ENCODE peak calls at places on chromosome 7, in six cellular contexts. One of them, this sample, is unnamed.

GRCh38 chr7:107889992-107890391 is 991 bp upstream of the DLD start:
- DNase-seq in CD8-positive, alpha-beta memory T cell: no peak
- DNase-seq in MG63: no peak
- DNase-seq in AG09309: no peak
- DNase-seq in heart left ventricle: no peak
- DNase-seq in pancreas: no peak
- DNase-seq in this sample: no peak

GRCh38 chr7:157458254-157458633 is 121.4 kb downstream of the DNAJB6 start:
- DNase-seq in AG09309: no peak
- DNase-seq in pancreas: no peak
- DNase-seq in heart left ventricle: no peak
- DNase-seq in CD8-positive, alpha-beta memory T cell: no peak
- DNase-seq in MG63: no peak
- DNase-seq in this sample: no peak

GRCh38 chr7:15839415-15840100 is 153.1 kb upstream of the MEOX2 start:
- DNase-seq in CD8-positive, alpha-beta memory T cell: no peak
- DNase-seq in heart left ventricle: peak
- DNase-seq in MG63: peak
- DNase-seq in pancreas: no peak
- DNase-seq in AG09309: no peak
- DNase-seq in this sample: peak

GRCh38 chr7:106768324-106768751 is 96.7 kb upstream of the PIK3CG start:
- DNase-seq in AG09309: no peak
- DNase-seq in pancreas: no peak
- DNase-seq in MG63: peak
- DNase-seq in CD8-positive, alpha-beta memory T cell: no peak
- DNase-seq in heart left ventricle: no peak
- DNase-seq in this sample: no peak

GRCh38 chr7:139995034-139995915 is 67.5 kb downstream of the PARP12 start:
- DNase-seq in MG63: peak
- DNase-seq in heart left ventricle: peak
- DNase-seq in CD8-positive, alpha-beta memory T cell: no peak
- DNase-seq in AG09309: no peak
- DNase-seq in pancreas: peak
- DNase-seq in this sample: no peak

GRCh38 chr7:87886875-87887274 is 10.6 kb downstream of the DBF4 start:
- DNase-seq in CD8-positive, alpha-beta memory T cell: no peak
- DNase-seq in MG63: no peak
- DNase-seq in heart left ventricle: no peak
- DNase-seq in pancreas: no peak
- DNase-seq in AG09309: peak
- DNase-seq in this sample: no peak

GRCh38 chr7:158443014-158443687 is 144.5 kb downstream of the PTPRN2 start:
- DNase-seq in pancreas: no peak
- DNase-seq in heart left ventricle: no peak
- DNase-seq in CD8-positive, alpha-beta memory T cell: no peak
- DNase-seq in MG63: no peak
- DNase-seq in AG09309: no peak
- DNase-seq in this sample: no peak

GRCh38 chr7:83976302-83976701 is 218.3 kb downstream of the SEMA3A start:
- DNase-seq in pancreas: no peak
- DNase-seq in heart left ventricle: no peak
- DNase-seq in AG09309: no peak
- DNase-seq in CD8-positive, alpha-beta memory T cell: no peak
- DNase-seq in MG63: no peak
- DNase-seq in this sample: peak

GRCh38 chr7:1049006-1049741 is 4.8 kb downstream of the GPR146 start:
- DNase-seq in CD8-positive, alpha-beta memory T cell: no peak
- DNase-seq in AG09309: no peak
- DNase-seq in heart left ventricle: no peak
- DNase-seq in pancreas: peak
- DNase-seq in MG63: no peak
- DNase-seq in this sample: no peak

GRCh38 chr7:468681-469590 is 50.7 kb downstream of the PDGFA start:
- DNase-seq in AG09309: peak
- DNase-seq in CD8-positive, alpha-beta memory T cell: no peak
- DNase-seq in MG63: no peak
- DNase-seq in heart left ventricle: peak
- DNase-seq in pancreas: no peak
- DNase-seq in this sample: no peak

GRCh38 chr7:98836811-98837631 is 32.8 kb downstream of the TMEM130 start:
- DNase-seq in heart left ventricle: no peak
- DNase-seq in pancreas: no peak
- DNase-seq in CD8-positive, alpha-beta memory T cell: no peak
- DNase-seq in AG09309: no peak
- DNase-seq in MG63: peak
- DNase-seq in this sample: peak

GRCh38 chr7:47482013-47482761 is 99.7 kb downstream of the TNS3 start:
- DNase-seq in CD8-positive, alpha-beta memory T cell: no peak
- DNase-seq in AG09309: peak
- DNase-seq in heart left ventricle: peak
- DNase-seq in MG63: peak
- DNase-seq in pancreas: peak
- DNase-seq in this sample: peak

GRCh38 chr7:92685146-92686042 is 95.2 kb upstream of the FAM133B start:
- DNase-seq in CD8-positive, alpha-beta memory T cell: peak
- DNase-seq in pancreas: no peak
- DNase-seq in MG63: no peak
- DNase-seq in heart left ventricle: no peak
- DNase-seq in AG09309: no peak
- DNase-seq in this sample: no peak

GRCh38 chr7:34269084-34269483 is 363.7 kb downstream of the BMPER start:
- DNase-seq in AG09309: no peak
- DNase-seq in CD8-positive, alpha-beta memory T cell: no peak
- DNase-seq in pancreas: no peak
- DNase-seq in heart left ventricle: no peak
- DNase-seq in MG63: no peak
- DNase-seq in this sample: no peak
- H3K4me3 ChIP-seq in AG09309: no peak
- H3K4me3 ChIP-seq in CD8-positive, alpha-beta memory T cell: no peak
- H3K4me3 ChIP-seq in pancreas: no peak
- H3K4me3 ChIP-seq in heart left ventricle: no peak
- H3K4me3 ChIP-seq in MG63: no peak
- H3K4me3 ChIP-seq in this sample: no peak

DNA sequence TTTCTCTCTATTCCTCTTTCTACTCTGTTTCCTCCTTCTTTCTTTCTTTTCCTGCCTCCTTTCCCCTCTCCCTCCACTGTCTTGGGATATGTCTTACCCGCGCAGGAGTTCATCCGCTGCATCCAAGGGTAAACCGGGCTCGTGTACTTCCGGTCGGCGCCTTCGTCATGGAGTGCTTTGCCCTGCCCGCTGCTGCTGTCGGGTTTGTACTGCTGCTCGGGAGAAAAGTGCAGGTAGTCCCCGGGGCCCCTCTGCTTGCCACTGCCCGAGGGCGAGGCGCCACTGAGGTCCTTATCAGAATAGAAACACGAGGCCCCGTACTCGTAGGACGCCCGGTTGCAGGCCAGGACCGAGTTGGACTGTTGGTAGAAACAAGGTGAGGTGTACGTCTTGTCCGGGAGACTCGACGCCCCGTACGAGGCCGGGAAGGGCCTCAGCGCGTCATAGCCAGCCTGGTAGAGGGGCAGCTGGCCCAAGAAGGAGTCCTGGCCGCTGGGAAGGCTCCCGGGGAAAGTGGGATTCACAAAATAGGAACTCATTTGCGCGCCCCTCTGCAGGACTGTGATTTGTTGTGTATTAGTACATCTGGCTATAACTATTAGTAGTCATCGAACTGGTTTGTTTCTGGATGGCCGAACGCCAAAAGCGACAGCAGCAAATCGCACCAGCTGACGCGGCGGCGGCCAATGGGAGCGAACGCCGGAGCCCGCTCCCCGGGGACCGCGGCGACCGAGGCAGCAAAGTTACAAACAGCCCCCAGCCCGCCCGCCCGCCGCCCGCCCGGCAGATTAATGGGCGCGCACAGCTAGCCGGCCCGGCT is at the start of gene HOXA6:
- DNase-seq in MG63: no peak
- DNase-seq in AG09309: no peak
- DNase-seq in heart left ventricle: no peak
- DNase-seq in pancreas: peak
- DNase-seq in CD8-positive, alpha-beta memory T cell: no peak
- DNase-seq in this sample: no peak
- H3K4me3 ChIP-seq in MG63: peak
- H3K4me3 ChIP-seq in AG09309: no peak
- H3K4me3 ChIP-seq in heart left ventricle: peak
- H3K4me3 ChIP-seq in pancreas: peak
- H3K4me3 ChIP-seq in CD8-positive, alpha-beta memory T cell: no peak
- H3K4me3 ChIP-seq in this sample: no peak

GRCh38 chr7:64046041-64046389 is 781 bp downstream of the ZNF727 start:
- DNase-seq in MG63: no peak
- DNase-seq in pancreas: no peak
- DNase-seq in heart left ventricle: no peak
- DNase-seq in CD8-positive, alpha-beta memory T cell: no peak
- DNase-seq in AG09309: no peak
- DNase-seq in this sample: no peak
- H3K4me3 ChIP-seq in MG63: no peak
- H3K4me3 ChIP-seq in pancreas: peak
- H3K4me3 ChIP-seq in heart left ventricle: peak
- H3K4me3 ChIP-seq in CD8-positive, alpha-beta memory T cell: no peak
- H3K4me3 ChIP-seq in AG09309: no peak
- H3K4me3 ChIP-seq in this sample: peak

GRCh38 chr7:135281363-135281949 is 47.8 kb downstream of the STRA8 start:
- DNase-seq in MG63: peak
- DNase-seq in AG09309: peak
- DNase-seq in pancreas: peak
- DNase-seq in heart left ventricle: peak
- DNase-seq in CD8-positive, alpha-beta memory T cell: peak
- DNase-seq in this sample: peak
- H3K4me3 ChIP-seq in MG63: no peak
- H3K4me3 ChIP-seq in AG09309: no peak
- H3K4me3 ChIP-seq in pancreas: no peak
- H3K4me3 ChIP-seq in heart left ventricle: no peak
- H3K4me3 ChIP-seq in CD8-positive, alpha-beta memory T cell: no peak
- H3K4me3 ChIP-seq in this sample: no peak

DNA sequence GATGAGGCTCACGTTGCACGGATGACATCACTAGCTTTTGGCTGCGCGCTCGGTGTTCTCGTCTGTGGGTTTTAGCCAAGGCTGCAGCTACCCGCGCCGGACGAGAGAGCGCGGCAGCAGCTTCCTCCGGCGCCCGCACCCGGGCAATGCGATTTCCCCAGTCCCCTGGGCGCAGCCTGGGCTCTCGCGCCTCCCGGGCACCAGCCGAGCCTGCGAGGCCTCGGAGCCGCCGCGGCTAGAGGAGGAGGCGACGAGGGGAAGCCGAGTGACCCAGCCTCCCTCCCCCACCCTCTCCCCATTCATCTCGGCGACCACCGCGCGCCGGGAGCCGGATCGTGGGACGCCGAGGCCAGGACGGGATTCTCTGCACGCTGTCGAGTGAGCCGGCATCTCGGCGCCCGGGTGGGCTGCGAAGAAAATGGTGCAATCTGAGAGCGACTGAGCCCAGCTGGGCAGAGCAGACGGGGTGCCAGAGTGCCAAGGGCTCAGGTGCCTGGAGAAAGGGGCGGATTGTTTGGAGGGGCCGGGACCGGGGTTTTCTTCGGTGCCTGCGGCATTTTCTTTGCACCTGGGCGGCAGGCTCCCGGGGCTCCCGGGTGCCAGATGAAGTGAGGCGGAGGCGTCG is 1.2 kb upstream of the TMEM178B start:
- DNase-seq in MG63: peak
- DNase-seq in heart left ventricle: peak
- DNase-seq in AG09309: peak
- DNase-seq in pancreas: peak
- DNase-seq in CD8-positive, alpha-beta memory T cell: no peak
- DNase-seq in this sample: peak
- H3K4me3 ChIP-seq in MG63: peak
- H3K4me3 ChIP-seq in heart left ventricle: peak
- H3K4me3 ChIP-seq in AG09309: peak
- H3K4me3 ChIP-seq in pancreas: peak
- H3K4me3 ChIP-seq in CD8-positive, alpha-beta memory T cell: peak
- H3K4me3 ChIP-seq in this sample: peak

GRCh38 chr7:94396044-94396443 is 1.3 kb downstream of the COL1A2 start:
- DNase-seq in pancreas: no peak
- DNase-seq in CD8-positive, alpha-beta memory T cell: no peak
- DNase-seq in heart left ventricle: no peak
- DNase-seq in AG09309: no peak
- DNase-seq in MG63: peak
- DNase-seq in this sample: no peak
- H3K4me3 ChIP-seq in pancreas: no peak
- H3K4me3 ChIP-seq in CD8-positive, alpha-beta memory T cell: no peak
- H3K4me3 ChIP-seq in heart left ventricle: no peak
- H3K4me3 ChIP-seq in AG09309: peak
- H3K4me3 ChIP-seq in MG63: peak
- H3K4me3 ChIP-seq in this sample: no peak

GRCh38 chr7:2109936-2110585 is 122.7 kb downstream of the MAD1L1 start:
- DNase-seq in heart left ventricle: peak
- DNase-seq in MG63: peak
- DNase-seq in CD8-positive, alpha-beta memory T cell: no peak
- DNase-seq in pancreas: no peak
- DNase-seq in AG09309: peak
- DNase-seq in this sample: peak
- H3K4me3 ChIP-seq in heart left ventricle: no peak
- H3K4me3 ChIP-seq in MG63: no peak
- H3K4me3 ChIP-seq in CD8-positive, alpha-beta memory T cell: no peak
- H3K4me3 ChIP-seq in pancreas: no peak
- H3K4me3 ChIP-seq in AG09309: no peak
- H3K4me3 ChIP-seq in this sample: no peak

GRCh38 chr7:120398284-120399000 is 125.5 kb downstream of the KCND2 start:
- DNase-seq in pancreas: no peak
- DNase-seq in heart left ventricle: no peak
- DNase-seq in AG09309: no peak
- DNase-seq in MG63: no peak
- DNase-seq in CD8-positive, alpha-beta memory T cell: no peak
- DNase-seq in this sample: no peak
- H3K4me3 ChIP-seq in pancreas: no peak
- H3K4me3 ChIP-seq in heart left ventricle: no peak
- H3K4me3 ChIP-seq in AG09309: no peak
- H3K4me3 ChIP-seq in MG63: no peak
- H3K4me3 ChIP-seq in CD8-positive, alpha-beta memory T cell: no peak
- H3K4me3 ChIP-seq in this sample: no peak

GRCh38 chr7:19106308-19107141 is 10.9 kb downstream of the TWIST1 start:
- DNase-seq in MG63: no peak
- DNase-seq in CD8-positive, alpha-beta memory T cell: no peak
- DNase-seq in heart left ventricle: no peak
- DNase-seq in pancreas: no peak
- DNase-seq in AG09309: no peak
- DNase-seq in this sample: no peak

GRCh38 chr7:19107142-19107391 is 10.4 kb downstream of the TWIST1 start:
- DNase-seq in CD8-positive, alpha-beta memory T cell: no peak
- DNase-seq in pancreas: no peak
- DNase-seq in MG63: no peak
- DNase-seq in AG09309: no peak
- DNase-seq in heart left ventricle: no peak
- DNase-seq in this sample: no peak

GRCh38 chr7:19102884-19103283 is 14.6 kb downstream of the TWIST1 start:
- DNase-seq in AG09309: no peak
- DNase-seq in MG63: no peak
- DNase-seq in CD8-positive, alpha-beta memory T cell: no peak
- DNase-seq in heart left ventricle: no peak
- DNase-seq in pancreas: no peak
- DNase-seq in this sample: no peak

GRCh38 chr7:19107392-19108147 is 9.9 kb downstream of the TWIST1 start:
- DNase-seq in heart left ventricle: no peak
- DNase-seq in CD8-positive, alpha-beta memory T cell: no peak
- DNase-seq in AG09309: no peak
- DNase-seq in pancreas: no peak
- DNase-seq in MG63: peak
- DNase-seq in this sample: no peak

GRCh38 chr7:19105546-19105945 is 11.9 kb downstream of the TWIST1 start:
- DNase-seq in pancreas: no peak
- DNase-seq in CD8-positive, alpha-beta memory T cell: no peak
- DNase-seq in AG09309: no peak
- DNase-seq in MG63: no peak
- DNase-seq in heart left ventricle: no peak
- DNase-seq in this sample: no peak
- H3K4me3 ChIP-seq in pancreas: no peak
- H3K4me3 ChIP-seq in CD8-positive, alpha-beta memory T cell: no peak
- H3K4me3 ChIP-seq in AG09309: no peak
- H3K4me3 ChIP-seq in MG63: peak
- H3K4me3 ChIP-seq in heart left ventricle: no peak
- H3K4me3 ChIP-seq in this sample: no peak